ENCODE peak calls at places on chromosomes 12 and 14, in six cellular contexts. H is IMR-90, J is stomach, T is HepG2, X is HCT116, R is heart left ventricle. N is an unnamed sample.

GRCh38 chr12:48972213-48973021 is 882 bp upstream of the WNT10B start:
- DNase-seq in X (no peak), H (peak), T (no peak), J (no peak), R (no peak), N (no peak)

GRCh38 chr12:49288412-49288853 is 6.5 kb upstream of the PRPH start:
- DNase-seq in J (peak), T (peak), X (peak), H (peak), R (no peak), N (peak)

GRCh38 chr12:30753761-30754382 is 879 bp downstream of the CAPRIN2 start:
- DNase-seq in X (no peak), T (no peak), H (peak), J (no peak), R (no peak), N (no peak)

GRCh38 chr12:126069549-126070165 is 1004.4 kb downstream of the AACS start:
- DNase-seq in H (peak), X (peak), J (peak), T (peak), R (no peak), N (no peak)

GRCh38 chr14:94158239-94158888 is 15.8 kb upstream of the PPP4R4 start:
- DNase-seq in R (no peak), H (no peak), J (no peak), T (no peak), X (no peak), N (no peak)

GRCh38 chr12:87756111-87756510 is 273.1 kb downstream of the C12orf50 start:
- DNase-seq in J (no peak), T (no peak), R (no peak), X (no peak), H (peak), N (no peak)

GRCh38 chr14:74905595-74906142 is 17.4 kb downstream of the RPS6KL1 start:
- DNase-seq in T (peak), X (peak), J (peak), H (peak), R (peak), N (peak)

GRCh38 chr14:64671591-64671990 is 32.6 kb upstream of the PLEKHG3 start:
- DNase-seq in T (peak), J (no peak), R (no peak), X (peak), H (peak), N (no peak)

GRCh38 chr14:44352212-44352611 is 154.9 kb downstream of the FSCB start:
- DNase-seq in T (no peak), X (no peak), J (no peak), H (no peak), R (no peak), N (no peak)

GRCh38 chr12:11576104-11576503 is 73.4 kb upstream of the ETV6 start:
- DNase-seq in J (no peak), H (peak), R (no peak), X (no peak), T (no peak), N (no peak)

GRCh38 chr12:105289114-105289904 is 41.2 kb upstream of the C12orf75 start:
- DNase-seq in T (peak), J (no peak), H (peak), R (no peak), X (no peak), N (no peak)

GRCh38 chr14:28719130-28719529 is 47.5 kb upstream of the FOXG1 start:
- DNase-seq in H (no peak), J (no peak), X (no peak), T (no peak), R (no peak), N (no peak)

GRCh38 chr14:97306133-97306784 is 509.1 kb downstream of the VRK1 start:
- DNase-seq in X (no peak), T (no peak), R (no peak), H (no peak), J (no peak), N (no peak)

GRCh38 chr12:19288603-19289244 is 150.6 kb upstream of the AEBP2 start:
- DNase-seq in T (peak), X (peak), H (peak), R (no peak), J (no peak), N (no peak)

GRCh38 chr14:103994535-103995184 is 52.3 kb upstream of the RD3L start:
- DNase-seq in H (peak), X (no peak), R (no peak), J (no peak), T (no peak), N (no peak)

GRCh38 chr12:112239020-112239419 is 113.7 kb downstream of the TRAFD1 start:
- DNase-seq in R (no peak), J (no peak), X (no peak), H (no peak), T (peak), N (no peak)

GRCh38 chr12:15208140-15208539 is 13.1 kb downstream of the RERG start:
- DNase-seq in H (no peak), T (no peak), X (no peak), J (no peak), R (no peak), N (no peak)

GRCh38 chr12:121538699-121539061 is 42.1 kb downstream of the KDM2B start:
- DNase-seq in T (peak), H (peak), X (peak), J (peak), R (no peak), N (no peak)

GRCh38 chr14:68404652-68405183 is 388.1 kb downstream of the ZFP36L1 start:
- DNase-seq in R (no peak), X (no peak), H (peak), J (no peak), T (no peak), N (no peak)

DNA sequence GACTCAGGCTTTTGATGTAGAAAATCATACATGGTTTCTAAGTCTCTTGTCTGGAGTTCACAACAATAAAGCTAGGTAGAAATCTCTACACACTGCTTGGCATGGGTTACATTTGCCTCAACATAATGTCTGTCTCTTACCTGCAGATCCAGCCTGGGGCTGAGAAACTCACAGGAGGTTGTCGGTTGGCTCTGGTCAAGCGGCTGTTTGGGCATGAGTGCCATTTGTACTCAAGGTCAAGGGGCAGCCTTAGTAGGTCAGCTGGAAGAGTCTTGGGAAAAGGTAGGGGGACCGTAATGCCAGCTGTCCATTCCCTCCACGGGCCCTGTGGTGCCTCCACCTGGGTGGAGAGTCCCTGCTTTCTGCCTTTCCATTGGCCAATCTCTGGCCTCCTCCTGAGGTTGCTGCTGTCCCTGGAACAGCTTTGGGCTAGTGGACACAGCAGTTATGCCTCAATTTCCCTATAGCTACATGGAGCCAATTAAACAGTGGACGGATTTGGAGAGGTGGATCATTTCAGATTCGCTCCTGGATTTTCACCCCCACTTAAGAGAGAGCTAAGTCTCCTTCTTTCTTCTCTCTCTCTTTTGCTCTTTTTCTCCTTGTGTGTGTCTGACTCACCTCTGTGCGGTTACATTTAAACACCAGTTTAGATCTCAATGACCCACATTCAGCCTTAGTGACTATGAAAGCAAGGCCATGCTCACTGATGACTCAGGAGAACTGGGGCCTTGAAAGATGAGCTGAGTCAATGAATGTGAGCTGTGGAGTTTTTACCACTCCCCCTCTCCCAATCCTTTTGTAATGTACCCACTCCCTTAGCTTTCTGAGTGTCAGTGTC is 132.8 kb upstream of the HIF1A start:
- DNase-seq in X (peak), R (no peak), T (peak), J (no peak), H (peak), N (no peak)
- H3K27ac ChIP-seq in X (peak), R (peak), T (peak), J (peak), H (peak), N (peak)

GRCh38 chr12:26831959-26832816 is 806 bp downstream of the ITPR2 start:
- DNase-seq in T (peak), R (peak), J (peak), X (peak), H (peak), N (peak)
- TF ChIP-seq POLR2A in T (peak), R (peak), J (peak), X (no peak), H (peak), N (no peak)

GRCh38 chr14:72845196-72845595 is 48.7 kb downstream of the DPF3 start:
- DNase-seq in R (no peak), X (no peak), H (no peak), T (no peak), J (no peak), N (no peak)
- H3K27ac ChIP-seq in R (no peak), X (no peak), H (no peak), T (no peak), J (no peak), N (no peak)

GRCh38 chr14:77076118-77076631 is 21.9 kb upstream of the CIPC start:
- DNase-seq in H (no peak), J (peak), R (peak), T (peak), X (no peak), N (peak)
- TF ChIP-seq POLR2A in H (no peak), J (no peak), R (peak), T (no peak), X (no peak), N (peak)